ENCODE peak calls at places on chromosome 22, in ten cellular contexts. V is fibroblast of the aortic adventitia, Q is AG09309, H is cardiac fibroblast, P is mesendoderm, Y is LNCaP clone FGC, G is fibroblast of pulmonary artery, J is A549, O is GM23338, M is colonic mucosa. D is an unnamed sample.

GRCh38 chr22:31243339-31244043 is 31.4 kb downstream of the LIMK2 start:
- DNase-seq in V (peak), Q (no peak), H (peak), P (peak), Y (no peak), G (peak), J (peak), O (no peak), M (no peak), D (no peak)

GRCh38 chr22:38454361-38455062 is 487 bp downstream of the KCNJ4 start:
- DNase-seq in V (no peak), Q (no peak), H (no peak), P (no peak), Y (no peak), G (no peak), J (no peak), O (no peak), M (no peak), D (no peak)

GRCh38 chr22:41482319-41482935 is 13.5 kb downstream of the ACO2 start:
- DNase-seq in V (peak), Q (peak), H (peak), P (no peak), Y (no peak), G (peak), J (no peak), O (peak), M (no peak), D (no peak)

GRCh38 chr22:30610299-30610698 is 3.3 kb downstream of the TCN2 start:
- DNase-seq in V (no peak), Q (no peak), H (no peak), P (no peak), Y (no peak), G (no peak), J (no peak), O (no peak), M (no peak), D (no peak)

GRCh38 chr22:30882974-30883533 is 85.5 kb downstream of the MORC2 start:
- DNase-seq in V (no peak), Q (no peak), H (no peak), P (no peak), Y (no peak), G (no peak), J (no peak), O (no peak), M (no peak), D (no peak)

GRCh38 chr22:38971202-38971601 is 10.9 kb upstream of the APOBEC3B start:
- DNase-seq in V (no peak), Q (no peak), H (no peak), P (no peak), Y (no peak), G (no peak), J (no peak), O (no peak), M (no peak), D (no peak)

GRCh38 chr22:21738966-21739365 is 3.4 kb upstream of the YPEL1 start:
- DNase-seq in V (no peak), Q (no peak), H (no peak), P (no peak), Y (no peak), G (no peak), J (no peak), O (no peak), M (no peak), D (no peak)

GRCh38 chr22:42320463-42321416 is 50.3 kb upstream of the TCF20 start:
- DNase-seq in V (no peak), Q (no peak), H (no peak), P (no peak), Y (no peak), G (no peak), J (no peak), O (no peak), M (peak), D (no peak)

GRCh38 chr22:19478466-19479357 is at the start of gene UFD1:
- DNase-seq in V (peak), Q (peak), H (peak), P (peak), Y (peak), G (peak), J (peak), O (peak), M (peak), D (peak)
- H3K4me3 ChIP-seq in V (peak), Q (peak), H (peak), P (peak), Y (peak), G (peak), J (peak), O (peak), M (peak), D (peak)

DNA sequence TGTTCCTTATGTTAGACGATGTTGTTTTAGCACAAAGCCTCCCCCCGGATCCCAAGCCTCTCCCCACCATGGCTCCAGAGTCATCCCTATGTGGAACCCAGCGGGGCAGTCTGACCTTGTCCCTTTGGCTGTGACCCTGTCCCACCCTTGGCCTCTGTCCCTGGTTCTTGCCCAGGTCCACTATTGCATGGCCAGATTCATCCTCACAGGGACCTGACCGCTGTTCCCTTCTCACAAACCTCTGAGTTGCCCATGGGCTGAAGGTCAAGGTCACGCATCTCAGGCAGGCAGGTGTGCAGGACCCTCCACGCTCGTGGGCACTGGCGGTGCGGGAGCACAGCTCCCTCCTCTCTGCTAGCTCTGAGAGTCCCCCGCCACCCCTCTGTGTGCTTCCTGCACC is 39.0 kb downstream of the BCR start:
- DNase-seq in V (no peak), Q (no peak), H (no peak), P (no peak), Y (no peak), G (no peak), J (no peak), O (no peak), M (no peak), D (no peak)
- H3K4me3 ChIP-seq in V (no peak), Q (no peak), H (no peak), P (no peak), Y (no peak), G (no peak), J (no peak), O (no peak), M (no peak), D (no peak)

GRCh38 chr22:44331881-44332714 is 19.3 kb upstream of the SHISAL1 start:
- DNase-seq in V (peak), Q (no peak), H (peak), P (peak), Y (no peak), G (peak), J (peak), O (peak), M (no peak), D (no peak)
- H3K4me3 ChIP-seq in V (peak), Q (peak), H (no peak), P (no peak), Y (no peak), G (peak), J (peak), O (peak), M (no peak), D (peak)

DNA sequence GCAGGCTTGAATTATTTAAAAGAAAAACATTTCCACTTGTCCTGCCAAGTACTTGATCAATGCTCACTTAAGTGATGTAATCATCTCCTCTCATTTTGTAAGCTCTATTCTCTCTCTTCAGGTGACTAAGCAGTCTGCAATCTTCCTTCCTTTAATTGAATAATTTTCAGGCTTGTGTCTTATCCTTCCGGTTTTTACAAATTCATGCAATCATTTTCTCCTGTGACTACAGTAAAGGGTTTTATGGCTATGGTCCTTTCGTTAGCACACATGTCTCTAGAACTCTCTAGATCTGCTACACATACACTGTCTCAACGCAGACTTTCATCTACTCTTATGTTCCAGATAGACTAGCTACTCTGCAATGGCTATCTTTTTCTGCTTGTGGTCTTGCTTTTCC is 12.5 kb upstream of the UPB1 start:
- DNase-seq in V (peak), Q (peak), H (peak), P (peak), Y (no peak), G (peak), J (no peak), O (no peak), M (no peak), D (peak)
- H3K4me3 ChIP-seq in V (no peak), Q (no peak), H (no peak), P (no peak), Y (no peak), G (no peak), J (no peak), O (no peak), M (no peak), D (no peak)

DNA sequence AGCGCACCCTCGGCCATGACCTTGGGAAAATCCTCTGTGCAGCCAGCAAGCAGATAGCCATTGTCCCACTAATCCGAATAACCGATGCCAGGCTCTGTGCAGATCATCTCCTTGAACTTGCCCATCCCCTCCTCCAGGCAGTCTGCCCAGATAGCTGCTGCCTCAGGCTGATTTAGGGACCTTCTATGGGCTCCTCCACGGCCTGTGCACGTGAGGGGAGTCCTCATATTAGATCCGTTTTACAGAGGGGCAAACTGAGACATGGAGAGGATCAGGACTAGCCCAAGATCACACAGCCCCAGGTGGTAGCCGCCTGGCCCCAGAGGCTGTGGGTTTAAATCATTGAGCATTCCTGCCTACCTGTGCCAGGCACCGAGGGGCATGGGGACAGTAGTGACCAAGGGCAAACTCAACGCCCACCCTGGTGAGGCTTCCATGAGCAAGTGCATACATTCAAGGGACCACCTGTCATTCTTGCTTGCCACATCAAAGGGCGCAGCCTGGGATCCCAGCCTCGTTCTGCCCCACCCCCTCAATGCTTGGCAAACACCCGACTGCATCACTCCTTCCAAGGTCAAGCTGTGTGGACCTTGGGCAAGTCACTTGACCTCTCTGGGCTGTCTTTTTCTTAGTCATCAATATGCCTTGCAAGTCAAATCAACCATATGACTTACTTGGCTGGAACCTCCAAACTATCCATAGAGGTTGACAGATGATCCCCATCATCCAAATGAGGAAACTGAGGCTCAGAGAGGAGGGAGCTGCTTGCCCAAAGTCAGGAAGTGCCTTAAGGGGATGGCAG is 131.6 kb downstream of the MN1 start:
- DNase-seq in V (peak), Q (no peak), H (peak), P (peak), Y (no peak), G (peak), J (peak), O (peak), M (no peak), D (no peak)
- H3K4me3 ChIP-seq in V (no peak), Q (no peak), H (no peak), P (no peak), Y (no peak), G (no peak), J (no peak), O (peak), M (no peak), D (no peak)

GRCh38 chr22:40434101-40434500 is 63.7 kb downstream of the SGSM3 start:
- DNase-seq in V (no peak), Q (no peak), H (peak), P (no peak), Y (no peak), G (no peak), J (no peak), O (no peak), M (no peak), D (no peak)
- H3K4me3 ChIP-seq in V (no peak), Q (no peak), H (no peak), P (no peak), Y (no peak), G (no peak), J (no peak), O (no peak), M (no peak), D (no peak)

DNA sequence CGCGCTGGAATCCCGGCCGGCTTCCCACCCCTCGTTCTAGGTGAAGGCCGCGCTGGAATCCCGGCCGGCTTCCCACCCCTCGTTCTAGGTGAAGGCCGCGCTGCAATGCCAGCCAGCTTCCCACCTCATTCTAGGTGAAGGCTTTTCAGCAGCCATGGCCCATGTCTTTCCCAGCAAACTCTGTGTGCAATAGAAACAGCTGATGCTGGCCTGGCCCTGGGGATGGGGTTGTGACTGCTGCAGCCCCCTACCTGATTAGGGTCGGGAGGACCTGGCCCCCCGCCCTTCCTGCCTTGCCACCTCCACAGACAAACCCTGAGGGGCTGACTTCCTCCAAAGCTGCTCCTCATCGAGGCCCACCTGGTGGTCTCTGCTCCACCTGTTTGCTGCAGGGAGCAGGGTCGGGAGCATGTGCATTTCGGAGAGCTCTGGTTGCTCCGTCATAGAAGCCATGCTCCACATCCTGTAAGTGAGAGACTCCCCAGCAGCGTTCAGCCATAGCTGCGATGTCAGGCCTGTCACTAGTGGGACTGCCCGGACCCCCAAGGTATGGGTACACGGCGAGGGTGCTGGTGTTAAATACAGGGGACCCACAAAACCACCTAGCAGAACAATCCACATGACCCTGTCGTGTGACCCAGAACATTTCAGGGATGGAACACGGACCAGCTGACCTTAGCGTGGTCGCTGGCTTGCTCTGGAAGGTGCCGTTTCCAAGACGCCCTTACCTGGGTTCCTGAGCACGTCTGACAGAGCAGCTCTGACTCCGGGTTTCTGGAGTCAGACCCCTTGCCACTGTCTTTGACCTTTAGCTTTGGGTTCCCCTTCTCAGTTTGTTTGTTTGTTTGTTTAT is 3.3 kb downstream of the ZBED4 start:
- DNase-seq in V (no peak), Q (no peak), H (no peak), P (no peak), Y (no peak), G (no peak), J (no peak), O (no peak), M (no peak), D (no peak)
- H3K4me3 ChIP-seq in V (no peak), Q (no peak), H (no peak), P (no peak), Y (no peak), G (no peak), J (no peak), O (no peak), M (no peak), D (no peak)

DNA sequence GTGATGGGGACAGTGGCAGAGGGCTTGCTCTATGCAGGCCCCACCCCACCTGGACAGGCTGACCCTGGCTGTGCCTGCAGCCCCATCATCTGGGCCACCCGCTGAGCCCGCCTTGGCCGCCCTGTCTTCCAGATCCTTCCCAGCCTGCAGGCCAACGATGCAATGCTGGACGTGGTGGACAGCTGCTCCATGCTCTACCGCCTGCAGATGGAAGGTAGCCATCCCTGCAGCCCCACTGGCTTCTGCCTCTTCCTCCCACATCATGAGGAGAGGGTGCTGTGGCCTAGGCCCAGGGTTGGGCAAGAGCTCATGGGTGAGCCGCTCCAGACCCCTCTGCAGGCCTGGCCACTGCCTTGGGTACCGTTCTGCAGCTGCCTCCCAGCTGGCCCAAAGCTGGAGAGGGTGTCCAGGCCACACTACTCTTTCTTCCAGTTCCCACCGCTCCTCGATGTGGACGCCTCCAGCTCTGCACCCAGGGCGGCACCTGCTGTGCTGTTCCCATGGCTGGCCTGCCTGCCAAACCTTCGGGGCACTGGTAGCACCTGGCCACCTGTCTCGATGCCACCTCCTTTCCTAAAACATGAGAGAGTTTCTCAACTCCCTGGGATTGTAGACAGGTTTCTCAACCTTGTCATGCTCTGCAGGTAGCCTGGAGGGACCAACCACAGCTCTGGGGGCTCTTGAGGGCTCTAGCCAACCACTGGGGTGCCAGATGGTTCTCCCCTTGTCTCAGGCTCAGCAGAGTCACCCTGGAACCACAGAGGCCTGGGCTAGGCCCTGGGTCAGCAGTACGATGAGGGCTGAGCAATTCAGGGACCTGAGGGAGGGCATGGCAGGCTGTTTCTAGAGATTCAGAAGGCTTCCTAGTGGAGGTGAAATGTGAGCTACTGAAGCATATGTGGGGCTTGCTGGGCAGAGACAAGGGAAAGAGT is 9.5 kb upstream of the GTSE1 start:
- DNase-seq in V (no peak), Q (no peak), H (no peak), P (no peak), Y (no peak), G (no peak), J (no peak), O (no peak), M (no peak), D (no peak)
- H3K4me3 ChIP-seq in V (no peak), Q (no peak), H (no peak), P (no peak), Y (no peak), G (no peak), J (no peak), O (no peak), M (no peak), D (no peak)

GRCh38 chr22:23068096-23068831 is 2.1 kb upstream of the GNAZ start:
- DNase-seq in V (no peak), Q (no peak), H (no peak), P (no peak), Y (no peak), G (no peak), J (no peak), O (no peak), M (no peak), D (no peak)

GRCh38 chr22:23066200-23067022 is 3.9 kb upstream of the GNAZ start:
- DNase-seq in V (no peak), Q (no peak), H (no peak), P (no peak), Y (no peak), G (no peak), J (no peak), O (no peak), M (no peak), D (no peak)

GRCh38 chr22:23065495-23066122 is 4.7 kb upstream of the GNAZ start:
- DNase-seq in V (no peak), Q (no peak), H (no peak), P (no peak), Y (no peak), G (no peak), J (no peak), O (no peak), M (no peak), D (no peak)

GRCh38 chr22:23067691-23068090 is 2.6 kb upstream of the GNAZ start:
- DNase-seq in V (no peak), Q (no peak), H (peak), P (no peak), Y (no peak), G (peak), J (no peak), O (no peak), M (no peak), D (no peak)

GRCh38 chr22:23067023-23067650 is 3.2 kb upstream of the GNAZ start:
- DNase-seq in V (no peak), Q (no peak), H (no peak), P (no peak), Y (no peak), G (no peak), J (no peak), O (no peak), M (no peak), D (no peak)
- H3K4me3 ChIP-seq in V (no peak), Q (no peak), H (no peak), P (no peak), Y (no peak), G (no peak), J (no peak), O (no peak), M (no peak), D (no peak)

GRCh38 chr22:23237841-23238240 is 57.5 kb downstream of the BCR start:
- DNase-seq in V (no peak), Q (no peak), H (no peak), P (no peak), Y (no peak), G (no peak), J (no peak), O (no peak), M (no peak), D (no peak)

GRCh38 chr22:23237201-23237798 is 57.0 kb downstream of the BCR start:
- DNase-seq in V (peak), Q (no peak), H (no peak), P (peak), Y (no peak), G (peak), J (no peak), O (peak), M (no peak), D (peak)

GRCh38 chr22:23240639-23241389 is 60.5 kb downstream of the BCR start:
- DNase-seq in V (no peak), Q (no peak), H (peak), P (peak), Y (no peak), G (peak), J (peak), O (peak), M (no peak), D (no peak)

GRCh38 chr22:23239429-23239828 is 59.1 kb downstream of the BCR start:
- DNase-seq in V (no peak), Q (no peak), H (no peak), P (no peak), Y (no peak), G (no peak), J (no peak), O (no peak), M (no peak), D (no peak)

DNA sequence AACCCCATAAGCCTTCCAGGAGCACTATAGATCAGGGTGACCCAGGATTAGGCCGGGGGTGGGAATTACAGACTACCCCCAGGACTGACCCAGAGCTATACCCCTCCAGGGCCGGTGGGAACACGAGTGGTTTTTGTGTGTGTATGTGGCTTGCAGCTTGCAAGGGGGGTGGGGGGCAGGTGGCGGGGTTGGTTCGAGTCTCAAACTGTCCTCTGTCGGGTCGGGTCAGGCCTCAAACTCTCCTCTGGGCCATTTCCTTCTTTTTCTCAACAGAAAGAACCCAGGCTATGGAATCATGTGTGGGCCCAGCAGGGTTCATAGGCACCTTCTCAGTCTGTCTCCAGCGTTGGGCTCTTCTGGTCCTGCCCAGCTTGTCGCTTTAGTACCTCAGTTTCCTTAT is 58.4 kb downstream of the BCR start:
- DNase-seq in V (no peak), Q (no peak), H (no peak), P (no peak), Y (no peak), G (no peak), J (no peak), O (no peak), M (no peak), D (no peak)
- H3K4me3 ChIP-seq in V (no peak), Q (no peak), H (no peak), P (no peak), Y (no peak), G (no peak), J (no peak), O (no peak), M (no peak), D (no peak)

D was measured in skeletal muscle cell.